ENCODE peak calls at places on chromosomes 12 and 14, in seven cellular contexts. M, K, E, G, A, P and R are unnamed samples.

GRCh38 chr14:33765251-33765650 is 185.6 kb downstream of the EGLN3 start:
- DNase-seq in A (no peak), E (no peak), G (no peak), K (no peak), M (peak; percentile 20), P (peak; percentile 23), R (peak; percentile 71)

GRCh38 chr14:100438271-100438670 is 115.1 kb downstream of the SLC25A47 start:
- DNase-seq in P (no peak), A (no peak), M (no peak), K (no peak), G (no peak), E (no peak), R (no peak)

GRCh38 chr12:11826607-11827006 is 177.1 kb downstream of the ETV6 start:
- DNase-seq in M (no peak), P (no peak), A (no peak), K (no peak), E (no peak), G (no peak), R (peak; percentile 35)

GRCh38 chr14:103343905-103344797 is 10.1 kb downstream of the EIF5 start:
- DNase-seq in A (no peak), E (no peak), P (no peak), G (no peak), K (no peak), M (no peak), R (no peak)

GRCh38 chr12:32273063-32273521 is 126.3 kb upstream of the FGD4 start:
- DNase-seq in P (no peak), G (no peak), E (no peak), A (no peak), M (no peak), K (no peak), R (no peak)

GRCh38 chr12:116141110-116141832 is 136.2 kb downstream of the MED13L start:
- DNase-seq in G (no peak), K (no peak), E (no peak), A (no peak), P (no peak), M (no peak), R (no peak)

GRCh38 chr12:109763201-109763841 is 49.7 kb downstream of the FAM222A start:
- DNase-seq in G (peak; percentile 22), A (no peak), E (peak; percentile 38), M (no peak), P (no peak), K (no peak), R (peak; percentile 12)

GRCh38 chr12:125518074-125518473 is 452.8 kb downstream of the AACS start:
- DNase-seq in A (no peak), G (no peak), M (peak; percentile 70), K (no peak), E (no peak), P (no peak), R (peak; percentile 5)

GRCh38 chr12:122031342-122032216 is 9.9 kb downstream of the BCL7A start:
- DNase-seq in E (no peak), M (peak; percentile 34), K (no peak), G (peak; percentile 69), P (no peak), A (peak; percentile 66), R (no peak)

GRCh38 chr12:83462419-83462818 is 775.7 kb downstream of the TMTC2 start:
- DNase-seq in A (no peak), E (no peak), M (no peak), K (peak; percentile 4), P (no peak), G (no peak), R (no peak)
- TF ChIP-seq CTCF in A (peak; percentile 13), E (no peak), M (no peak), K (peak; percentile 20), P (no peak), G (no peak), R (no peak)

GRCh38 chr14:105474478-105475268 is at the start of gene CRIP2:
- DNase-seq in M (peak; percentile 83), E (peak; percentile 33), G (no peak), A (no peak), K (no peak), P (peak; percentile 77), R (peak; percentile 26)
- H3K4me3 ChIP-seq in M (peak within 1 kb of the TSS; percentile 82), E (peak within 1 kb of the TSS; percentile 77), G (peak within 1 kb of the TSS; percentile 94), A (peak within 1 kb of the TSS; percentile 58), K (peak within 1 kb of the TSS; percentile 66), P (peak within 1 kb of the TSS; percentile 96), R (peak within 1 kb of the TSS; percentile 63)

DNA sequence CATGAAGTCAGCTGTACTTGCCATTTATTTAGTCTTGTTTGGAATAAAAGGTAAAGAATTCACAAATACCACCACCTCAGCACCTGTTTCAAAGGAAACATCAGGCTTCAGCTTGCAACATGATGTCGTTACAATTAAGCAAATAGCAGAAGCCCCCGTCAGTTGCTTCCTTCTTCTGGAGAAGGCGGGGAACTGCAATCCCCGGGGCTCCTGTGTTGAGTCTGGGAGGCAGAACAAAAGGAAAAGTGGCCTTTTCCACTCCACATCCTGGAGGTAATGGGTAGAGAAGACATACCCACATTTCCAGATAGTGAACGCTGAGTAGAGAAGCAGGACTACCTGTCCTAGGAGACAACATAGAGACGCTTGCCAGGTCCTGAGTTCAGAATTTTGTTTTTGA is 92.8 kb downstream of the DNAH10 start:
- DNase-seq in E (no peak), A (no peak), G (no peak), P (no peak), M (no peak), K (no peak), R (no peak)
- TF ChIP-seq CTCF in E (peak; percentile 13), A (no peak), G (no peak), P (no peak), M (no peak), K (no peak), R (no peak)

GRCh38 chr14:75381642-75382041 is 46.2 kb upstream of the JDP2 start:
- DNase-seq in E (no peak), A (no peak), M (no peak), P (no peak), G (no peak), K (no peak), R (no peak)
- H3K4me3 ChIP-seq in E (no peak overlapping the region), A (no peak overlapping the region), M (no peak overlapping the region), P (no peak overlapping the region), G (no peak overlapping the region), K (no peak overlapping the region), R (no peak overlapping the region)